ENCODE peak calls at places on chromosome 9, in ten cellular contexts. C is activated T-helper 9 cell treated with anti-CD3 and anti-CD28 coated beads, Interleukin-2, amount 50 U/mL, for 16 hours; F is head of caudate nucleus; A is type B pancreatic cell; T is effector CD4-positive, alpha-beta T cell; W is NCI-H524; M is activated T-helper 1 cell treated with Interleukin-2 at 50 U/mL for 16 hours; D is A172; N is Karpas-422; S is memory B cell. E is an unnamed sample.

GRCh38 chr9:74500584-74500924 is 3.4 kb downstream of the RORB start:
- DNase-seq in C (no peak), F (no peak), A (no peak), T (no peak), W (no peak), M (no peak), D (no peak), N (no peak), S (no peak), E (no peak)

GRCh38 chr9:136292591-136293448 is 11.1 kb downstream of the CCDC187 start:
- DNase-seq in C (no peak), F (no peak), A (no peak), T (no peak), W (peak), M (no peak), D (no peak), N (no peak), S (no peak), E (no peak)

GRCh38 chr9:4048441-4048840 is 251.4 kb downstream of the GLIS3 start:
- DNase-seq in C (no peak), F (no peak), A (no peak), T (no peak), W (peak), M (no peak), D (peak), N (peak), S (no peak), E (no peak)

GRCh38 chr9:31034311-31034710 is 1350.1 kb upstream of the ACO1 start:
- DNase-seq in C (no peak), F (no peak), A (no peak), T (no peak), W (no peak), M (no peak), D (no peak), N (no peak), S (no peak), E (no peak)

GRCh38 chr9:105359899-105360298 is 87.9 kb upstream of the FSD1L start:
- DNase-seq in C (no peak), F (no peak), A (no peak), T (no peak), W (no peak), M (no peak), D (peak), N (no peak), S (no peak), E (no peak)

GRCh38 chr9:135077497-135078200 is 9.8 kb upstream of the OLFM1 start:
- DNase-seq in C (no peak), F (no peak), A (no peak), T (no peak), W (peak), M (no peak), D (peak), N (peak), S (no peak), E (no peak)

GRCh38 chr9:134861586-134862334 is 18.9 kb upstream of the FCN2 start:
- DNase-seq in C (no peak), F (no peak), A (peak), T (no peak), W (no peak), M (no peak), D (no peak), N (no peak), S (no peak), E (no peak)

GRCh38 chr9:37026085-37026935 is 7.8 kb downstream of the PAX5 start:
- DNase-seq in C (no peak), F (no peak), A (no peak), T (no peak), W (peak), M (no peak), D (no peak), N (peak), S (no peak), E (no peak)

GRCh38 chr9:134055981-134056461 is 11.8 kb downstream of the BRD3 start:
- DNase-seq in C (no peak), F (peak), A (no peak), T (no peak), W (no peak), M (no peak), D (peak), N (no peak), S (no peak), E (no peak)

GRCh38 chr9:135087489-135087791 is at the start of gene OLFM1:
- DNase-seq in C (no peak), F (peak), A (peak), T (no peak), W (peak), M (no peak), D (peak), N (no peak), S (no peak), E (no peak)

GRCh38 chr9:133426011-133426410 is 3.8 kb downstream of the ADAMTS13 start:
- DNase-seq in C (no peak), F (no peak), A (no peak), T (no peak), W (no peak), M (no peak), D (no peak), N (no peak), S (no peak), E (no peak)

GRCh38 chr9:113484258-113484730 is 20.8 kb downstream of the RGS3 start:
- DNase-seq in C (no peak), F (no peak), A (no peak), T (no peak), W (no peak), M (no peak), D (peak), N (no peak), S (no peak), E (no peak)

GRCh38 chr9:80928697-80929096 is 760.6 kb downstream of the TLE1 start:
- DNase-seq in C (no peak), F (no peak), A (no peak), T (no peak), W (no peak), M (no peak), D (no peak), N (no peak), S (no peak), E (no peak)

GRCh38 chr9:134554750-134555655 is 86.6 kb upstream of the COL5A1 start:
- DNase-seq in C (no peak), F (no peak), A (no peak), T (no peak), W (no peak), M (no peak), D (peak), N (no peak), S (no peak), E (no peak)

GRCh38 chr9:120381839-120382238 is 198.1 kb downstream of the CDK5RAP2 start:
- DNase-seq in C (no peak), F (no peak), A (no peak), T (no peak), W (no peak), M (no peak), D (no peak), N (no peak), S (no peak), E (no peak)

GRCh38 chr9:114538241-114538640 is 33.0 kb upstream of the WHRN start:
- DNase-seq in C (no peak), F (no peak), A (no peak), T (no peak), W (peak), M (no peak), D (no peak), N (peak), S (peak), E (no peak)

GRCh38 chr9:2764371-2764770 is 47.1 kb downstream of the KCNV2 start:
- DNase-seq in C (no peak), F (no peak), A (no peak), T (no peak), W (no peak), M (no peak), D (peak), N (no peak), S (no peak), E (no peak)

GRCh38 chr9:93968451-93969327 is 13.5 kb upstream of the BARX1 start:
- DNase-seq in C (no peak), F (no peak), A (no peak), T (no peak), W (no peak), M (no peak), D (peak), N (no peak), S (no peak), E (no peak)

GRCh38 chr9:33524431-33524947 is 438 bp downstream of the ANKRD18B start:
- DNase-seq in C (no peak), F (no peak), A (peak), T (no peak), W (peak), M (no peak), D (peak), N (no peak), S (no peak), E (no peak)

GRCh38 chr9:78424299-78424698 is 127.4 kb downstream of the PSAT1 start:
- DNase-seq in C (no peak), F (no peak), A (no peak), T (no peak), W (no peak), M (no peak), D (no peak), N (no peak), S (no peak), E (no peak)

GRCh38 chr9:107397076-107398049 is 92.2 kb downstream of the KLF4 start:
- DNase-seq in C (no peak), F (no peak), A (no peak), T (no peak), W (no peak), M (no peak), D (no peak), N (no peak), S (no peak), E (no peak)

GRCh38 chr9:132590318-132591182 is 8.1 kb downstream of the BARHL1 start:
- DNase-seq in C (no peak), F (no peak), A (no peak), T (no peak), W (peak), M (no peak), D (no peak), N (no peak), S (no peak), E (no peak)

GRCh38 chr9:77981332-77981731 is 50.3 kb downstream of the GNAQ start:
- DNase-seq in C (no peak), F (no peak), A (no peak), T (no peak), W (no peak), M (no peak), D (peak), N (peak), S (no peak), E (no peak)

GRCh38 chr9:94916956-94917355 is 190.5 kb downstream of the AOPEP start:
- DNase-seq in C (no peak), F (no peak), A (no peak), T (no peak), W (no peak), M (no peak), D (no peak), N (no peak), S (no peak), E (no peak)

GRCh38 chr9:119368179-119368578 is 1.1 kb downstream of the BRINP1 start:
- DNase-seq in C (no peak), F (peak), A (no peak), T (no peak), W (no peak), M (no peak), D (no peak), N (no peak), S (no peak), E (no peak)

GRCh38 chr9:114386886-114387677 is 700 bp downstream of the AKNA start:
- DNase-seq in C (no peak), F (peak), A (no peak), T (no peak), W (peak), M (no peak), D (no peak), N (peak), S (no peak), E (no peak)

GRCh38 chr9:108687360-108687981 is 168.3 kb downstream of the ACTL7B start:
- DNase-seq in C (no peak), F (peak), A (no peak), T (no peak), W (peak), M (no peak), D (no peak), N (no peak), S (no peak), E (no peak)

GRCh38 chr9:4277531-4277991 is 22.3 kb downstream of the GLIS3 start:
- DNase-seq in C (no peak), F (no peak), A (no peak), T (no peak), W (no peak), M (no peak), D (peak), N (no peak), S (no peak), E (no peak)

GRCh38 chr9:72485821-72486605 is 35.4 kb upstream of the TMC1 start:
- DNase-seq in C (no peak), F (no peak), A (no peak), T (no peak), W (no peak), M (no peak), D (no peak), N (no peak), S (no peak), E (no peak)

GRCh38 chr9:127216888-127217217 is 47.7 kb upstream of the GARNL3 start:
- DNase-seq in C (no peak), F (no peak), A (no peak), T (no peak), W (no peak), M (no peak), D (no peak), N (no peak), S (no peak), E (no peak)